ENCODE peak calls at places on chromosome 12, in seven cellular contexts. M is K562, V is H1, H is HCT116, E is HepG2, C is GM12878, N is SK-N-SH. R is an unnamed sample.

GRCh38 chr12:52896190-52897100 is 8.4 kb downstream of the KRT8 start:
- DNase-seq in M (no peak), V (no peak), H (no peak), E (no peak), C (no peak), N (no peak), R (no peak)

GRCh38 chr12:74563927-74564326 is 26.3 kb downstream of the ATXN7L3B start:
- DNase-seq in M (no peak), V (no peak), H (no peak), E (no peak), C (no peak), N (no peak), R (no peak)

GRCh38 chr12:27812502-27812901 is 32.5 kb upstream of the MANSC4 start:
- DNase-seq in M (no peak), V (no peak), H (no peak), E (no peak), C (no peak), N (no peak), R (no peak)

GRCh38 chr12:124233041-124233836 is 61.7 kb upstream of the RFLNA start:
- DNase-seq in M (no peak), V (no peak), H (no peak), E (no peak), C (no peak), N (no peak), R (no peak)

GRCh38 chr12:13376627-13377373 is 180.3 kb downstream of the EMP1 start:
- DNase-seq in M (no peak), V (no peak), H (no peak), E (no peak), C (no peak), N (no peak), R (no peak)

GRCh38 chr12:510071-510825 is 50.5 kb downstream of the B4GALNT3 start:
- DNase-seq in M (no peak), V (peak; percentile 49), H (no peak), E (no peak), C (no peak), N (peak; percentile 36), R (peak; percentile 13)

GRCh38 chr12:52364901-52365489 is 2.3 kb downstream of the KRT85 start:
- DNase-seq in M (no peak), V (no peak), H (no peak), E (no peak), C (no peak), N (no peak), R (no peak)

GRCh38 chr12:98126637-98127335 is 388.6 kb upstream of the TMPO start:
- DNase-seq in M (no peak), V (no peak), H (no peak), E (peak; percentile 35), C (no peak), N (no peak), R (no peak)

GRCh38 chr12:57454566-57455373 is at the start of gene INHBE:
- DNase-seq in M (peak; percentile 90), V (peak; percentile 84), H (no peak), E (peak; percentile 92), C (no peak), N (no peak), R (peak; percentile 76)

GRCh38 chr12:84785281-84785680 is 127.3 kb downstream of the SLC6A15 start:
- DNase-seq in M (no peak), V (no peak), H (no peak), E (no peak), C (no peak), N (no peak), R (no peak)

GRCh38 chr12:68487721-68488309 is 122.9 kb upstream of the RAP1B start:
- DNase-seq in M (no peak), V (no peak), H (no peak), E (no peak), C (no peak), N (no peak), R (no peak)

DNA sequence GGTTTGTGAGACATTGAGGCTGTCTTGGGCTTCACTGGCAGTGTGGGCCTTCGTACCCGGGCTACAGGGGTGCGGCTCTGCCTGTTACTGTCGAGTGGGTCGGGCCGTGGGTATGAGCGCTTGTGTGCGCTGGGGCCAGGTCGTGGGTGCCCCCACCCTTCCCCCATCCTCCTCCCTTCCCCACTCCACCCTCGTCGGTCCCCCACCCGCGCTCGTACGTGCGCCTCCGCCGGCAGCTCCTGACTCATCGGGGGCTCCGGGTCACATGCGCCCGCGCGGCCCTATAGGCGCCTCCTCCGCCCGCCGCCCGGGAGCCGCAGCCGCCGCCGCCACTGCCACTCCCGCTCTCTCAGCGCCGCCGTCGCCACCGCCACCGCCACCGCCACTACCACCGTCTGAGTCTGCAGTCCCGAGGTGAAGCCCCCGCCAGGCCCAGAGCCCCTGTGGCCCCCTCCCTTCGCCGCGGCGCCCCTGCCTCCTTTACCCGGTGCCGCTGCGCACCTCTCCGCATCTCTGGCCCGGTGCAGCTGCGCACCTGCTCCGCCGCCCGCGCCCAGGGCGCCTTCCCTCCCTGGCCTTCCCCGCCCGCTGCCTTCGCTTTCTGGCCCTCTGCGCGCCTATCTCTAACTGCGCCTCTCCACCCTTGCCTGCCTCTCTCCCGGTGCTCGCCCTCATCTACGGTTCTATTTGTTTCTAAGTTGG is at the start of gene ENO2:
- DNase-seq in M (peak; percentile 56), V (no peak), H (no peak), E (peak; percentile 44), C (no peak), N (peak; percentile 91), R (no peak)
- TF ChIP-seq JUND in M (no peak), V (no peak), H (peak; percentile 35), E (no peak), C (no peak), N (no peak), R (no peak)

DNA sequence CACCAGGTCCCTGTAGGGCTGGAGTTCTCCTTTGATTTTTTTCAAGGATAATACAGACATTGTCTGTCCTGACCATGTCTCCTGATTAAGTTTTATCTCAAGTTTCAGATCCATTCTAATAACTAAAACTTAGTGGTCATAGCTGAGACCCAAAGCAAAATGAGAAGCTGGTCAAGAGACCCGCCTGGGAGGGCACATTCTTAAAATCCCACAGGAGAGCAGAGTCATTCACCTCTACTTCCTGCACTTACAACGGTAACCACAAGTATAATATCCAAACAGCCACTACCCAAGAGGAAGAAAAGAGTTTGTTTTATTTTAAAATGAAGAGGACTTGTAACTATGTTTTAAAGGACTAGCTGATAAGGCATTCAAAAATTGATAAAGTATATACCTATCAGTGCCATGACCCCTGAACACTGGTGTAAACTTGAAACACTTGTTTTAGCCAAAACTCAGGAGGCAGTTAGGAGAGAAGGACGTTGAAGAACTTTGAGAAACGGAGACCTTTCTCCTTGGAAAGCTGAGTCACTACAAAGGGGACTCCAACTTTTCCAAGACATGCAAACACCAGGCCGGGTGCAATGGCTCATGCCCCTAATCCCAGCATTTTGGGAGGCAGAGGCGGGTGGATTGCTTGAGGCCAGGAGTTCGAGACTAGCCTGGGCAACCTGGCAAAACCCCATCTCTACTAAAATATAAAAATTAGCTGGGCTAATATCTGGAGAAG is 478.2 kb downstream of the GLT1D1 start:
- DNase-seq in M (no peak), V (no peak), H (no peak), E (no peak), C (no peak), N (no peak), R (no peak)
- TF ChIP-seq JUND in M (no peak), V (no peak), H (no peak), E (no peak), C (no peak), N (no peak), R (no peak)

GRCh38 chr12:108315486-108316105 is 23.5 kb downstream of the CMKLR1 start:
- DNase-seq in M (no peak), V (no peak), H (no peak), E (no peak), C (no peak), N (no peak), R (no peak)

GRCh38 chr12:108318472-108319275 is 20.4 kb downstream of the CMKLR1 start:
- DNase-seq in M (no peak), V (no peak), H (no peak), E (no peak), C (no peak), N (no peak), R (no peak)

GRCh38 chr12:108319277-108320234 is 19.6 kb downstream of the CMKLR1 start:
- DNase-seq in M (no peak), V (no peak), H (no peak), E (no peak), C (no peak), N (no peak), R (no peak)

GRCh38 chr12:108316153-108316892 is 22.8 kb downstream of the CMKLR1 start:
- DNase-seq in M (no peak), V (peak; percentile 46), H (no peak), E (no peak), C (no peak), N (no peak), R (no peak)

DNA sequence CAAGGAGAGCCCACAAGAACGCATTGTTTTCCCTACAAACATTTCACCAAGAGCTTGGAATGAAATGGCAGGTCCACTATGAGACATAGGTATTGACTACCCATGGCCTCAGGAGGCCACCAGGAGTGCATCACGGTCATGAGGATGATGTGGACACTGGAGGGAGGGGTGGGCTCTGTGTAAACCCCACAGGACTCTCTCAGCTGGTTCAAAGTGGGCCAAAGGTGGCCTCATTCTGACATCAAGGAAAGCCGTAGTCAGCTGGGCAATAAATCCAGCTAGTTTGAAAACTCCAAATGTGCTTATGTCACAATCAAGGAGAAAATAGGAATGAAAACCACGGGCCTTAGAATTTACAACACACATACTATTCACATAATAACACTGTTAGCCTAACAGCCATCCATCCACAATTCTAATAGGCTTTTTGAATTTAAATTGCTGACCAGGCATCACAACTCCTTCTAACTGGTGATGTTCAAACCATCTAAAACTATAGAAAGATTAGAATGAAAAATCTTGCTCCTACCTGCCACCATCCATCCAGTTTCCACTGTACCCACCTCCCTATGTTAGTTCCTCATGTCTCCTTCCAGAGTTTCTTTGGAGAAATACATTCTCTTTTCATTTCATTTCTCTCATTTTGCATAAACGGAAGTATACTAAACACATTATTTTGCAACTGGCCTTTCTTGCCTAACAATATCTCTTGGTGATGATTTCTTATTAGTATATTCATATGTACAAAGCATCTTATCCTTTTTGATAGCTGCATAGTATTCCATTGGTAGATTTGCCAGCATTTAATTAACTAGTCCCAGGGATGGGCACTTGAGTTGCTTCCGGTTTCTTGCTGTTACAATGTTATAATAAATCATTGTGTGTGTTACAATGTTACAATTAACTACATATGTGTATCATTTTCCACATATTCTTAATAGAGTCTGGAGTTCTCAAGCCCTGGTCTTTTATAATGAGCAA is 21.5 kb downstream of the CMKLR1 start:
- DNase-seq in M (no peak), V (no peak), H (no peak), E (peak; percentile 32), C (no peak), N (no peak), R (no peak)
- TF ChIP-seq JUND in M (no peak), V (no peak), H (no peak), E (no peak), C (no peak), N (no peak), R (no peak)

GRCh38 chr12:24764712-24765111 is 184.2 kb downstream of the BCAT1 start:
- DNase-seq in M (no peak), V (no peak), H (no peak), E (no peak), C (no peak), N (no peak), R (no peak)

GRCh38 chr12:24760606-24761378 is 188.1 kb downstream of the BCAT1 start:
- DNase-seq in M (no peak), V (no peak), H (no peak), E (no peak), C (no peak), N (no peak), R (no peak)

GRCh38 chr12:24759155-24759554 is 189.7 kb downstream of the BCAT1 start:
- DNase-seq in M (peak; percentile 79), V (no peak), H (no peak), E (peak; percentile 25), C (no peak), N (no peak), R (no peak)

GRCh38 chr12:24756479-24757024 is 192.3 kb downstream of the BCAT1 start:
- DNase-seq in M (no peak), V (no peak), H (no peak), E (no peak), C (no peak), N (no peak), R (no peak)

GRCh38 chr12:24760162-24760561 is 188.7 kb downstream of the BCAT1 start:
- DNase-seq in M (no peak), V (no peak), H (no peak), E (peak; percentile 95), C (no peak), N (no peak), R (no peak)
- TF ChIP-seq JUND in M (no peak), V (no peak), H (no peak), E (no peak), C (no peak), N (no peak), R (no peak)